ENCODE peak calls at places on chromosome 20, in eight cellular contexts. One of them, this sample, is unnamed.

GRCh38 chr20:23408957-23409356 is 12.3 kb downstream of the NAPB start:
- DNase-seq in NCI-H69: no peak
- DNase-seq in hypothalamus: no peak
- DNase-seq in GM13977: no peak
- DNase-seq in RPMI7951: no peak
- DNase-seq in activated CD8-positive, alpha-beta T cell treated with anti-CD3 and anti-CD28 coated beads, Interleukin-2, amount 10 ng/mL, durations not matched to agents 7 days and 5 days: no peak
- DNase-seq in activated CD4-positive, alpha-beta T cell treated with anti-CD3 and anti-CD28 coated beads, Interleukin-2, amount 50 U/mL, for 24 hours: no peak
- DNase-seq in Ammon's horn: no peak
- DNase-seq in this sample: no peak

GRCh38 chr20:32580970-32581838 is 3.9 kb downstream of the NOL4L start:
- DNase-seq in hypothalamus: no peak
- DNase-seq in activated CD8-positive, alpha-beta T cell treated with anti-CD3 and anti-CD28 coated beads, Interleukin-2, amount 10 ng/mL, durations not matched to agents 7 days and 5 days: peak; percentile 54
- DNase-seq in NCI-H69: peak; percentile 43
- DNase-seq in Ammon's horn: peak; percentile 42
- DNase-seq in GM13977: no peak
- DNase-seq in activated CD4-positive, alpha-beta T cell treated with anti-CD3 and anti-CD28 coated beads, Interleukin-2, amount 50 U/mL, for 24 hours: no peak
- DNase-seq in RPMI7951: peak; percentile 22
- DNase-seq in this sample: no peak

GRCh38 chr20:63158845-63159244 is 57.1 kb downstream of the YTHDF1 start:
- DNase-seq in hypothalamus: no peak
- DNase-seq in Ammon's horn: no peak
- DNase-seq in GM13977: no peak
- DNase-seq in RPMI7951: no peak
- DNase-seq in activated CD8-positive, alpha-beta T cell treated with anti-CD3 and anti-CD28 coated beads, Interleukin-2, amount 10 ng/mL, durations not matched to agents 7 days and 5 days: no peak
- DNase-seq in activated CD4-positive, alpha-beta T cell treated with anti-CD3 and anti-CD28 coated beads, Interleukin-2, amount 50 U/mL, for 24 hours: no peak
- DNase-seq in NCI-H69: no peak
- DNase-seq in this sample: no peak

GRCh38 chr20:58179432-58180099 is 48.9 kb downstream of the ANKRD60 start:
- DNase-seq in GM13977: peak; percentile 85
- DNase-seq in NCI-H69: peak; percentile 66
- DNase-seq in hypothalamus: no peak
- DNase-seq in activated CD8-positive, alpha-beta T cell treated with anti-CD3 and anti-CD28 coated beads, Interleukin-2, amount 10 ng/mL, durations not matched to agents 7 days and 5 days: peak; percentile 66
- DNase-seq in Ammon's horn: peak; percentile 36
- DNase-seq in RPMI7951: peak; percentile 76
- DNase-seq in activated CD4-positive, alpha-beta T cell treated with anti-CD3 and anti-CD28 coated beads, Interleukin-2, amount 50 U/mL, for 24 hours: peak; percentile 54
- DNase-seq in this sample: peak; percentile 38

GRCh38 chr20:61927193-61927825 is 138.4 kb downstream of the TAF4 start:
- DNase-seq in GM13977: no peak
- DNase-seq in Ammon's horn: no peak
- DNase-seq in activated CD8-positive, alpha-beta T cell treated with anti-CD3 and anti-CD28 coated beads, Interleukin-2, amount 10 ng/mL, durations not matched to agents 7 days and 5 days: no peak
- DNase-seq in NCI-H69: no peak
- DNase-seq in activated CD4-positive, alpha-beta T cell treated with anti-CD3 and anti-CD28 coated beads, Interleukin-2, amount 50 U/mL, for 24 hours: no peak
- DNase-seq in RPMI7951: no peak
- DNase-seq in hypothalamus: no peak
- DNase-seq in this sample: no peak

GRCh38 chr20:49161428-49162152 is 26.5 kb downstream of the STAU1 start:
- DNase-seq in GM13977: no peak
- DNase-seq in RPMI7951: peak; percentile 8
- DNase-seq in activated CD8-positive, alpha-beta T cell treated with anti-CD3 and anti-CD28 coated beads, Interleukin-2, amount 10 ng/mL, durations not matched to agents 7 days and 5 days: no peak
- DNase-seq in activated CD4-positive, alpha-beta T cell treated with anti-CD3 and anti-CD28 coated beads, Interleukin-2, amount 50 U/mL, for 24 hours: no peak
- DNase-seq in NCI-H69: no peak
- DNase-seq in hypothalamus: no peak
- DNase-seq in Ammon's horn: no peak
- DNase-seq in this sample: no peak

GRCh38 chr20:19995220-19995863 is 21.8 kb upstream of the NAA20 start:
- DNase-seq in activated CD8-positive, alpha-beta T cell treated with anti-CD3 and anti-CD28 coated beads, Interleukin-2, amount 10 ng/mL, durations not matched to agents 7 days and 5 days: peak; percentile 42
- DNase-seq in NCI-H69: peak; percentile 74
- DNase-seq in hypothalamus: no peak
- DNase-seq in RPMI7951: peak; percentile 73
- DNase-seq in Ammon's horn: peak; percentile 73
- DNase-seq in GM13977: peak; percentile 62
- DNase-seq in activated CD4-positive, alpha-beta T cell treated with anti-CD3 and anti-CD28 coated beads, Interleukin-2, amount 50 U/mL, for 24 hours: no peak
- DNase-seq in this sample: peak; percentile 41

GRCh38 chr20:11170565-11170964 is 496.8 kb upstream of the JAG1 start:
- DNase-seq in activated CD4-positive, alpha-beta T cell treated with anti-CD3 and anti-CD28 coated beads, Interleukin-2, amount 50 U/mL, for 24 hours: no peak
- DNase-seq in GM13977: no peak
- DNase-seq in hypothalamus: no peak
- DNase-seq in NCI-H69: no peak
- DNase-seq in RPMI7951: no peak
- DNase-seq in activated CD8-positive, alpha-beta T cell treated with anti-CD3 and anti-CD28 coated beads, Interleukin-2, amount 10 ng/mL, durations not matched to agents 7 days and 5 days: no peak
- DNase-seq in Ammon's horn: no peak
- DNase-seq in this sample: no peak

GRCh38 chr20:38907918-38908677 is 18.1 kb upstream of the FAM83D start:
- DNase-seq in Ammon's horn: no peak
- DNase-seq in RPMI7951: no peak
- DNase-seq in NCI-H69: no peak
- DNase-seq in activated CD4-positive, alpha-beta T cell treated with anti-CD3 and anti-CD28 coated beads, Interleukin-2, amount 50 U/mL, for 24 hours: no peak
- DNase-seq in GM13977: no peak
- DNase-seq in activated CD8-positive, alpha-beta T cell treated with anti-CD3 and anti-CD28 coated beads, Interleukin-2, amount 10 ng/mL, durations not matched to agents 7 days and 5 days: no peak
- DNase-seq in hypothalamus: no peak
- DNase-seq in this sample: no peak

GRCh38 chr20:43102394-43102793 is 87.3 kb downstream of the PTPRT start:
- DNase-seq in activated CD8-positive, alpha-beta T cell treated with anti-CD3 and anti-CD28 coated beads, Interleukin-2, amount 10 ng/mL, durations not matched to agents 7 days and 5 days: no peak
- DNase-seq in activated CD4-positive, alpha-beta T cell treated with anti-CD3 and anti-CD28 coated beads, Interleukin-2, amount 50 U/mL, for 24 hours: no peak
- DNase-seq in hypothalamus: no peak
- DNase-seq in RPMI7951: no peak
- DNase-seq in GM13977: peak; percentile 7
- DNase-seq in Ammon's horn: no peak
- DNase-seq in NCI-H69: no peak
- DNase-seq in this sample: no peak

GRCh38 chr20:41632896-41633295 is 14.7 kb upstream of the CHD6 start:
- DNase-seq in GM13977: no peak
- DNase-seq in hypothalamus: no peak
- DNase-seq in activated CD8-positive, alpha-beta T cell treated with anti-CD3 and anti-CD28 coated beads, Interleukin-2, amount 10 ng/mL, durations not matched to agents 7 days and 5 days: no peak
- DNase-seq in activated CD4-positive, alpha-beta T cell treated with anti-CD3 and anti-CD28 coated beads, Interleukin-2, amount 50 U/mL, for 24 hours: no peak
- DNase-seq in NCI-H69: no peak
- DNase-seq in Ammon's horn: no peak
- DNase-seq in RPMI7951: peak; percentile 59
- DNase-seq in this sample: no peak

GRCh38 chr20:3218307-3218988 is 9.2 kb downstream of the ITPA start:
- DNase-seq in Ammon's horn: peak; percentile 27
- DNase-seq in GM13977: peak; percentile 86
- DNase-seq in hypothalamus: no peak
- DNase-seq in RPMI7951: peak; percentile 31
- DNase-seq in activated CD4-positive, alpha-beta T cell treated with anti-CD3 and anti-CD28 coated beads, Interleukin-2, amount 50 U/mL, for 24 hours: peak; percentile 70
- DNase-seq in activated CD8-positive, alpha-beta T cell treated with anti-CD3 and anti-CD28 coated beads, Interleukin-2, amount 10 ng/mL, durations not matched to agents 7 days and 5 days: peak; percentile 79
- DNase-seq in NCI-H69: peak; percentile 77
- DNase-seq in this sample: peak; percentile 56

GRCh38 chr20:36827541-36828279 is 48.2 kb upstream of the TLDC2 start:
- DNase-seq in hypothalamus: no peak
- DNase-seq in GM13977: peak; percentile 79
- DNase-seq in activated CD8-positive, alpha-beta T cell treated with anti-CD3 and anti-CD28 coated beads, Interleukin-2, amount 10 ng/mL, durations not matched to agents 7 days and 5 days: peak; percentile 50
- DNase-seq in NCI-H69: no peak
- DNase-seq in RPMI7951: no peak
- DNase-seq in activated CD4-positive, alpha-beta T cell treated with anti-CD3 and anti-CD28 coated beads, Interleukin-2, amount 50 U/mL, for 24 hours: no peak
- DNase-seq in Ammon's horn: no peak
- DNase-seq in this sample: peak; percentile 66

GRCh38 chr20:2326046-2326445 is 30.2 kb downstream of the TGM3 start:
- DNase-seq in RPMI7951: no peak
- DNase-seq in hypothalamus: no peak
- DNase-seq in GM13977: no peak
- DNase-seq in activated CD8-positive, alpha-beta T cell treated with anti-CD3 and anti-CD28 coated beads, Interleukin-2, amount 10 ng/mL, durations not matched to agents 7 days and 5 days: no peak
- DNase-seq in NCI-H69: no peak
- DNase-seq in Ammon's horn: no peak
- DNase-seq in activated CD4-positive, alpha-beta T cell treated with anti-CD3 and anti-CD28 coated beads, Interleukin-2, amount 50 U/mL, for 24 hours: no peak
- DNase-seq in this sample: no peak

GRCh38 chr20:17619351-17620093 is 49.6 kb downstream of the DSTN start:
- DNase-seq in activated CD4-positive, alpha-beta T cell treated with anti-CD3 and anti-CD28 coated beads, Interleukin-2, amount 50 U/mL, for 24 hours: no peak
- DNase-seq in hypothalamus: no peak
- DNase-seq in GM13977: peak; percentile 7
- DNase-seq in Ammon's horn: no peak
- DNase-seq in NCI-H69: no peak
- DNase-seq in RPMI7951: no peak
- DNase-seq in activated CD8-positive, alpha-beta T cell treated with anti-CD3 and anti-CD28 coated beads, Interleukin-2, amount 10 ng/mL, durations not matched to agents 7 days and 5 days: no peak
- DNase-seq in this sample: no peak

GRCh38 chr20:57999465-58000111 is 228.9 kb downstream of the ANKRD60 start:
- DNase-seq in activated CD8-positive, alpha-beta T cell treated with anti-CD3 and anti-CD28 coated beads, Interleukin-2, amount 10 ng/mL, durations not matched to agents 7 days and 5 days: no peak
- DNase-seq in hypothalamus: no peak
- DNase-seq in activated CD4-positive, alpha-beta T cell treated with anti-CD3 and anti-CD28 coated beads, Interleukin-2, amount 50 U/mL, for 24 hours: no peak
- DNase-seq in RPMI7951: peak; percentile 46
- DNase-seq in Ammon's horn: peak; percentile 59
- DNase-seq in NCI-H69: peak; percentile 93
- DNase-seq in GM13977: no peak
- DNase-seq in this sample: peak; percentile 29

GRCh38 chr20:38840053-38840893 is 34.8 kb downstream of the PPP1R16B start:
- DNase-seq in GM13977: no peak
- DNase-seq in activated CD4-positive, alpha-beta T cell treated with anti-CD3 and anti-CD28 coated beads, Interleukin-2, amount 50 U/mL, for 24 hours: peak; percentile 24
- DNase-seq in Ammon's horn: peak; percentile 80
- DNase-seq in RPMI7951: no peak
- DNase-seq in hypothalamus: no peak
- DNase-seq in NCI-H69: no peak
- DNase-seq in activated CD8-positive, alpha-beta T cell treated with anti-CD3 and anti-CD28 coated beads, Interleukin-2, amount 10 ng/mL, durations not matched to agents 7 days and 5 days: no peak
- DNase-seq in this sample: no peak

GRCh38 chr20:61965606-61966491 is 99.8 kb downstream of the TAF4 start:
- DNase-seq in GM13977: no peak
- DNase-seq in hypothalamus: no peak
- DNase-seq in RPMI7951: no peak
- DNase-seq in activated CD8-positive, alpha-beta T cell treated with anti-CD3 and anti-CD28 coated beads, Interleukin-2, amount 10 ng/mL, durations not matched to agents 7 days and 5 days: no peak
- DNase-seq in NCI-H69: no peak
- DNase-seq in activated CD4-positive, alpha-beta T cell treated with anti-CD3 and anti-CD28 coated beads, Interleukin-2, amount 50 U/mL, for 24 hours: no peak
- DNase-seq in Ammon's horn: no peak
- DNase-seq in this sample: no peak

GRCh38 chr20:11091496-11091895 is 417.7 kb upstream of the JAG1 start:
- DNase-seq in RPMI7951: peak; percentile 54
- DNase-seq in GM13977: no peak
- DNase-seq in hypothalamus: no peak
- DNase-seq in activated CD4-positive, alpha-beta T cell treated with anti-CD3 and anti-CD28 coated beads, Interleukin-2, amount 50 U/mL, for 24 hours: no peak
- DNase-seq in Ammon's horn: no peak
- DNase-seq in activated CD8-positive, alpha-beta T cell treated with anti-CD3 and anti-CD28 coated beads, Interleukin-2, amount 10 ng/mL, durations not matched to agents 7 days and 5 days: no peak
- DNase-seq in NCI-H69: no peak
- DNase-seq in this sample: no peak

GRCh38 chr20:60447703-60448102 is 489.5 kb downstream of the CDH26 start:
- DNase-seq in GM13977: no peak
- DNase-seq in activated CD4-positive, alpha-beta T cell treated with anti-CD3 and anti-CD28 coated beads, Interleukin-2, amount 50 U/mL, for 24 hours: no peak
- DNase-seq in activated CD8-positive, alpha-beta T cell treated with anti-CD3 and anti-CD28 coated beads, Interleukin-2, amount 10 ng/mL, durations not matched to agents 7 days and 5 days: no peak
- DNase-seq in RPMI7951: no peak
- DNase-seq in hypothalamus: no peak
- DNase-seq in Ammon's horn: no peak
- DNase-seq in NCI-H69: no peak
- DNase-seq in this sample: no peak

GRCh38 chr20:2599265-2600060 is 53.0 kb upstream of the NOP56 start:
- DNase-seq in RPMI7951: peak; percentile 26
- DNase-seq in NCI-H69: peak; percentile 19
- DNase-seq in hypothalamus: no peak
- DNase-seq in GM13977: no peak
- DNase-seq in activated CD4-positive, alpha-beta T cell treated with anti-CD3 and anti-CD28 coated beads, Interleukin-2, amount 50 U/mL, for 24 hours: no peak
- DNase-seq in Ammon's horn: no peak
- DNase-seq in activated CD8-positive, alpha-beta T cell treated with anti-CD3 and anti-CD28 coated beads, Interleukin-2, amount 10 ng/mL, durations not matched to agents 7 days and 5 days: no peak
- DNase-seq in this sample: no peak

GRCh38 chr20:2653511-2654383 is 1.3 kb downstream of the NOP56 start:
- DNase-seq in activated CD4-positive, alpha-beta T cell treated with anti-CD3 and anti-CD28 coated beads, Interleukin-2, amount 50 U/mL, for 24 hours: no peak
- DNase-seq in hypothalamus: no peak
- DNase-seq in GM13977: no peak
- DNase-seq in NCI-H69: no peak
- DNase-seq in RPMI7951: no peak
- DNase-seq in Ammon's horn: no peak
- DNase-seq in activated CD8-positive, alpha-beta T cell treated with anti-CD3 and anti-CD28 coated beads, Interleukin-2, amount 10 ng/mL, durations not matched to agents 7 days and 5 days: no peak
- DNase-seq in this sample: no peak

GRCh38 chr20:62739581-62740285 is 31.1 kb downstream of the NTSR1 start:
- DNase-seq in GM13977: no peak
- DNase-seq in activated CD8-positive, alpha-beta T cell treated with anti-CD3 and anti-CD28 coated beads, Interleukin-2, amount 10 ng/mL, durations not matched to agents 7 days and 5 days: peak; percentile 62
- DNase-seq in Ammon's horn: no peak
- DNase-seq in activated CD4-positive, alpha-beta T cell treated with anti-CD3 and anti-CD28 coated beads, Interleukin-2, amount 50 U/mL, for 24 hours: no peak
- DNase-seq in NCI-H69: no peak
- DNase-seq in RPMI7951: peak; percentile 96
- DNase-seq in hypothalamus: no peak
- DNase-seq in this sample: no peak

GRCh38 chr20:14672066-14672465 is 334.7 kb upstream of the FLRT3 start:
- DNase-seq in RPMI7951: no peak
- DNase-seq in activated CD8-positive, alpha-beta T cell treated with anti-CD3 and anti-CD28 coated beads, Interleukin-2, amount 10 ng/mL, durations not matched to agents 7 days and 5 days: no peak
- DNase-seq in NCI-H69: no peak
- DNase-seq in GM13977: no peak
- DNase-seq in hypothalamus: no peak
- DNase-seq in activated CD4-positive, alpha-beta T cell treated with anti-CD3 and anti-CD28 coated beads, Interleukin-2, amount 50 U/mL, for 24 hours: no peak
- DNase-seq in Ammon's horn: no peak
- DNase-seq in this sample: peak; percentile 13

GRCh38 chr20:8424010-8424409 is 291.9 kb downstream of the PLCB1 start:
- DNase-seq in activated CD4-positive, alpha-beta T cell treated with anti-CD3 and anti-CD28 coated beads, Interleukin-2, amount 50 U/mL, for 24 hours: no peak
- DNase-seq in GM13977: no peak
- DNase-seq in RPMI7951: peak; percentile 72
- DNase-seq in hypothalamus: no peak
- DNase-seq in Ammon's horn: no peak
- DNase-seq in activated CD8-positive, alpha-beta T cell treated with anti-CD3 and anti-CD28 coated beads, Interleukin-2, amount 10 ng/mL, durations not matched to agents 7 days and 5 days: no peak
- DNase-seq in NCI-H69: peak; percentile 61
- DNase-seq in this sample: no peak

GRCh38 chr20:47973519-47974233 is 188.4 kb upstream of the SULF2 start:
- DNase-seq in GM13977: no peak
- DNase-seq in Ammon's horn: no peak
- DNase-seq in RPMI7951: peak; percentile 82
- DNase-seq in activated CD4-positive, alpha-beta T cell treated with anti-CD3 and anti-CD28 coated beads, Interleukin-2, amount 50 U/mL, for 24 hours: no peak
- DNase-seq in hypothalamus: no peak
- DNase-seq in activated CD8-positive, alpha-beta T cell treated with anti-CD3 and anti-CD28 coated beads, Interleukin-2, amount 10 ng/mL, durations not matched to agents 7 days and 5 days: no peak
- DNase-seq in NCI-H69: no peak
- DNase-seq in this sample: no peak

GRCh38 chr20:15239542-15240206 is 902.3 kb upstream of the FLRT3 start:
- DNase-seq in Ammon's horn: no peak
- DNase-seq in activated CD4-positive, alpha-beta T cell treated with anti-CD3 and anti-CD28 coated beads, Interleukin-2, amount 50 U/mL, for 24 hours: no peak
- DNase-seq in GM13977: no peak
- DNase-seq in NCI-H69: no peak
- DNase-seq in RPMI7951: no peak
- DNase-seq in hypothalamus: no peak
- DNase-seq in activated CD8-positive, alpha-beta T cell treated with anti-CD3 and anti-CD28 coated beads, Interleukin-2, amount 10 ng/mL, durations not matched to agents 7 days and 5 days: no peak
- DNase-seq in this sample: no peak

GRCh38 chr20:32012159-32012682 is 2.0 kb downstream of the CCM2L start:
- DNase-seq in activated CD8-positive, alpha-beta T cell treated with anti-CD3 and anti-CD28 coated beads, Interleukin-2, amount 10 ng/mL, durations not matched to agents 7 days and 5 days: no peak
- DNase-seq in GM13977: no peak
- DNase-seq in activated CD4-positive, alpha-beta T cell treated with anti-CD3 and anti-CD28 coated beads, Interleukin-2, amount 50 U/mL, for 24 hours: no peak
- DNase-seq in hypothalamus: no peak
- DNase-seq in Ammon's horn: no peak
- DNase-seq in RPMI7951: no peak
- DNase-seq in NCI-H69: no peak
- DNase-seq in this sample: no peak

GRCh38 chr20:23917024-23917725 is 37.6 kb upstream of the CST5 start:
- DNase-seq in activated CD8-positive, alpha-beta T cell treated with anti-CD3 and anti-CD28 coated beads, Interleukin-2, amount 10 ng/mL, durations not matched to agents 7 days and 5 days: no peak
- DNase-seq in activated CD4-positive, alpha-beta T cell treated with anti-CD3 and anti-CD28 coated beads, Interleukin-2, amount 50 U/mL, for 24 hours: no peak
- DNase-seq in GM13977: no peak
- DNase-seq in hypothalamus: no peak
- DNase-seq in NCI-H69: no peak
- DNase-seq in RPMI7951: no peak
- DNase-seq in Ammon's horn: no peak
- DNase-seq in this sample: no peak

GRCh38 chr20:21173496-21174025 is 47.7 kb downstream of the KIZ start:
- DNase-seq in RPMI7951: peak; percentile 8
- DNase-seq in hypothalamus: no peak
- DNase-seq in activated CD4-positive, alpha-beta T cell treated with anti-CD3 and anti-CD28 coated beads, Interleukin-2, amount 50 U/mL, for 24 hours: no peak
- DNase-seq in GM13977: no peak
- DNase-seq in activated CD8-positive, alpha-beta T cell treated with anti-CD3 and anti-CD28 coated beads, Interleukin-2, amount 10 ng/mL, durations not matched to agents 7 days and 5 days: no peak
- DNase-seq in Ammon's horn: no peak
- DNase-seq in NCI-H69: no peak
- DNase-seq in this sample: no peak

GRCh38 chr20:33443006-33443511 is 504 bp downstream of the SNTA1 start:
- DNase-seq in GM13977: no peak
- DNase-seq in Ammon's horn: no peak
- DNase-seq in activated CD4-positive, alpha-beta T cell treated with anti-CD3 and anti-CD28 coated beads, Interleukin-2, amount 50 U/mL, for 24 hours: no peak
- DNase-seq in activated CD8-positive, alpha-beta T cell treated with anti-CD3 and anti-CD28 coated beads, Interleukin-2, amount 10 ng/mL, durations not matched to agents 7 days and 5 days: peak; percentile 30
- DNase-seq in NCI-H69: no peak
- DNase-seq in hypothalamus: no peak
- DNase-seq in RPMI7951: no peak
- DNase-seq in this sample: no peak

GRCh38 chr20:51995551-51995951 is 193.2 kb upstream of the SALL4 start:
- DNase-seq in activated CD4-positive, alpha-beta T cell treated with anti-CD3 and anti-CD28 coated beads, Interleukin-2, amount 50 U/mL, for 24 hours: no peak
- DNase-seq in NCI-H69: peak; percentile 79
- DNase-seq in activated CD8-positive, alpha-beta T cell treated with anti-CD3 and anti-CD28 coated beads, Interleukin-2, amount 10 ng/mL, durations not matched to agents 7 days and 5 days: no peak
- DNase-seq in RPMI7951: peak; percentile 70
- DNase-seq in Ammon's horn: no peak
- DNase-seq in GM13977: no peak
- DNase-seq in hypothalamus: no peak
- DNase-seq in this sample: no peak

GRCh38 chr20:20462185-20462584 is 94.3 kb downstream of the INSM1 start:
- DNase-seq in RPMI7951: no peak
- DNase-seq in activated CD8-positive, alpha-beta T cell treated with anti-CD3 and anti-CD28 coated beads, Interleukin-2, amount 10 ng/mL, durations not matched to agents 7 days and 5 days: no peak
- DNase-seq in hypothalamus: no peak
- DNase-seq in activated CD4-positive, alpha-beta T cell treated with anti-CD3 and anti-CD28 coated beads, Interleukin-2, amount 50 U/mL, for 24 hours: no peak
- DNase-seq in GM13977: no peak
- DNase-seq in Ammon's horn: no peak
- DNase-seq in NCI-H69: peak; percentile 88
- DNase-seq in this sample: no peak

GRCh38 chr20:49567421-49568256 is at the start of gene PTGIS:
- DNase-seq in RPMI7951: no peak
- DNase-seq in Ammon's horn: no peak
- DNase-seq in activated CD8-positive, alpha-beta T cell treated with anti-CD3 and anti-CD28 coated beads, Interleukin-2, amount 10 ng/mL, durations not matched to agents 7 days and 5 days: no peak
- DNase-seq in activated CD4-positive, alpha-beta T cell treated with anti-CD3 and anti-CD28 coated beads, Interleukin-2, amount 50 U/mL, for 24 hours: no peak
- DNase-seq in GM13977: no peak
- DNase-seq in hypothalamus: no peak
- DNase-seq in NCI-H69: peak; percentile 17
- DNase-seq in this sample: no peak

This sample was measured in cerebellum.